ENCODE peak calls at places on chromosomes 16 and 17, in six cellular contexts. One of them, this sample, is unnamed.
A peak's percentile ranks its signal among the peaks of the same experiment; 100 is the strongest.

GRCh38 chr17:82772026-82772425 is 20.2 kb downstream of the TBCD start:
- DNase-seq in H7: no peak
- DNase-seq in tibial nerve: no peak
- DNase-seq in heart left ventricle: no peak
- DNase-seq in CD4-positive, alpha-beta memory T cell: no peak
- DNase-seq in SK-N-SH: no peak
- DNase-seq in this sample: no peak

GRCh38 chr17:1147664-1148063 is 32.1 kb downstream of the ABR start:
- DNase-seq in H7: peak; percentile 92
- DNase-seq in heart left ventricle: no peak
- DNase-seq in CD4-positive, alpha-beta memory T cell: no peak
- DNase-seq in tibial nerve: no peak
- DNase-seq in SK-N-SH: no peak
- DNase-seq in this sample: no peak

GRCh38 chr17:82863941-82864720 is 24.3 kb upstream of the ZNF750 start:
- DNase-seq in heart left ventricle: no peak
- DNase-seq in CD4-positive, alpha-beta memory T cell: peak; percentile 90
- DNase-seq in tibial nerve: no peak
- DNase-seq in SK-N-SH: peak; percentile 70
- DNase-seq in H7: no peak
- DNase-seq in this sample: no peak

GRCh38 chr16:22728167-22728836 is 85.7 kb upstream of the HS3ST2 start:
- DNase-seq in tibial nerve: no peak
- DNase-seq in CD4-positive, alpha-beta memory T cell: no peak
- DNase-seq in H7: no peak
- DNase-seq in heart left ventricle: no peak
- DNase-seq in SK-N-SH: peak; percentile 64
- DNase-seq in this sample: no peak

GRCh38 chr17:7241047-7241733 is 1.1 kb downstream of the GABARAP start:
- DNase-seq in heart left ventricle: no peak
- DNase-seq in SK-N-SH: no peak
- DNase-seq in tibial nerve: no peak
- DNase-seq in CD4-positive, alpha-beta memory T cell: no peak
- DNase-seq in H7: no peak
- DNase-seq in this sample: no peak

GRCh38 chr17:15181816-15182215 is 83.3 kb downstream of the PMP22 start:
- DNase-seq in SK-N-SH: no peak
- DNase-seq in H7: no peak
- DNase-seq in CD4-positive, alpha-beta memory T cell: no peak
- DNase-seq in tibial nerve: no peak
- DNase-seq in heart left ventricle: no peak
- DNase-seq in this sample: no peak

GRCh38 chr17:71430281-71430680 is 690.5 kb upstream of the SOX9 start:
- DNase-seq in SK-N-SH: no peak
- DNase-seq in heart left ventricle: no peak
- DNase-seq in H7: no peak
- DNase-seq in tibial nerve: no peak
- DNase-seq in CD4-positive, alpha-beta memory T cell: no peak
- DNase-seq in this sample: no peak

GRCh38 chr16:76946879-76947278 is 244.1 kb upstream of the MON1B start:
- DNase-seq in heart left ventricle: no peak
- DNase-seq in CD4-positive, alpha-beta memory T cell: no peak
- DNase-seq in tibial nerve: no peak
- DNase-seq in SK-N-SH: peak; percentile 41
- DNase-seq in H7: no peak
- DNase-seq in this sample: no peak

GRCh38 chr17:18108400-18109312 is at the start of gene MYO15A:
- DNase-seq in H7: no peak
- DNase-seq in heart left ventricle: no peak
- DNase-seq in tibial nerve: no peak
- DNase-seq in SK-N-SH: peak; percentile 51
- DNase-seq in CD4-positive, alpha-beta memory T cell: no peak
- DNase-seq in this sample: no peak

GRCh38 chr16:66899310-66899944 is 19.1 kb downstream of the PDP2 start:
- DNase-seq in CD4-positive, alpha-beta memory T cell: no peak
- DNase-seq in tibial nerve: no peak
- DNase-seq in SK-N-SH: peak; percentile 18
- DNase-seq in H7: peak; percentile 30
- DNase-seq in heart left ventricle: no peak
- DNase-seq in this sample: no peak

GRCh38 chr16:56633535-56633934 is 1.1 kb downstream of the MT1M start:
- DNase-seq in heart left ventricle: no peak
- DNase-seq in H7: no peak
- DNase-seq in tibial nerve: no peak
- DNase-seq in SK-N-SH: no peak
- DNase-seq in CD4-positive, alpha-beta memory T cell: no peak
- DNase-seq in this sample: no peak

GRCh38 chr17:64008830-64009229 is 10.7 kb downstream of the PRR29 start:
- DNase-seq in CD4-positive, alpha-beta memory T cell: no peak
- DNase-seq in heart left ventricle: no peak
- DNase-seq in H7: no peak
- DNase-seq in tibial nerve: no peak
- DNase-seq in SK-N-SH: no peak
- DNase-seq in this sample: no peak

GRCh38 chr16:47258874-47259461 is 115.2 kb upstream of the NETO2 start:
- DNase-seq in heart left ventricle: no peak
- DNase-seq in CD4-positive, alpha-beta memory T cell: no peak
- DNase-seq in SK-N-SH: peak; percentile 42
- DNase-seq in H7: peak; percentile 60
- DNase-seq in tibial nerve: no peak
- DNase-seq in this sample: no peak

GRCh38 chr17:8121531-8122390 is 2.1 kb downstream of the HES7 start:
- DNase-seq in tibial nerve: peak; percentile 22
- DNase-seq in H7: peak; percentile 93
- DNase-seq in heart left ventricle: peak; percentile 71
- DNase-seq in SK-N-SH: peak; percentile 85
- DNase-seq in CD4-positive, alpha-beta memory T cell: peak; percentile 34
- DNase-seq in this sample: no peak

GRCh38 chr17:74690409-74690825 is 22.3 kb downstream of the CD300LF start:
- DNase-seq in tibial nerve: peak; percentile 35
- DNase-seq in H7: no peak
- DNase-seq in SK-N-SH: no peak
- DNase-seq in CD4-positive, alpha-beta memory T cell: no peak
- DNase-seq in heart left ventricle: no peak
- DNase-seq in this sample: no peak

GRCh38 chr16:85870159-85870558 is 28.8 kb upstream of the IRF8 start:
- DNase-seq in tibial nerve: peak; percentile 16
- DNase-seq in heart left ventricle: no peak
- DNase-seq in SK-N-SH: no peak
- DNase-seq in CD4-positive, alpha-beta memory T cell: no peak
- DNase-seq in H7: no peak
- DNase-seq in this sample: no peak

GRCh38 chr16:57634171-57634570 is 5.7 kb downstream of the ADGRG1 start:
- DNase-seq in heart left ventricle: no peak
- DNase-seq in SK-N-SH: no peak
- DNase-seq in H7: no peak
- DNase-seq in tibial nerve: no peak
- DNase-seq in CD4-positive, alpha-beta memory T cell: no peak
- DNase-seq in this sample: no peak

GRCh38 chr16:87235810-87236515 is 81.2 kb downstream of the C16orf95 start:
- DNase-seq in CD4-positive, alpha-beta memory T cell: no peak
- DNase-seq in tibial nerve: no peak
- DNase-seq in SK-N-SH: no peak
- DNase-seq in H7: peak; percentile 76
- DNase-seq in heart left ventricle: no peak
- DNase-seq in this sample: no peak

GRCh38 chr17:74729866-74730265 is 7.2 kb upstream of the RAB37 start:
- DNase-seq in tibial nerve: no peak
- DNase-seq in SK-N-SH: no peak
- DNase-seq in H7: peak; percentile 21
- DNase-seq in CD4-positive, alpha-beta memory T cell: no peak
- DNase-seq in heart left ventricle: no peak
- DNase-seq in this sample: no peak

GRCh38 chr17:1143573-1143972 is 36.2 kb downstream of the ABR start:
- DNase-seq in CD4-positive, alpha-beta memory T cell: no peak
- DNase-seq in H7: peak; percentile 87
- DNase-seq in tibial nerve: no peak
- DNase-seq in SK-N-SH: peak; percentile 60
- DNase-seq in heart left ventricle: no peak
- DNase-seq in this sample: no peak

GRCh38 chr17:64243340-64243739 is 19.7 kb downstream of the TEX2 start:
- DNase-seq in SK-N-SH: no peak
- DNase-seq in heart left ventricle: no peak
- DNase-seq in CD4-positive, alpha-beta memory T cell: no peak
- DNase-seq in tibial nerve: no peak
- DNase-seq in H7: no peak
- DNase-seq in this sample: no peak

GRCh38 chr17:28173801-28174200 is 131.3 kb downstream of the NLK start:
- DNase-seq in tibial nerve: no peak
- DNase-seq in SK-N-SH: no peak
- DNase-seq in H7: no peak
- DNase-seq in CD4-positive, alpha-beta memory T cell: no peak
- DNase-seq in heart left ventricle: no peak
- DNase-seq in this sample: no peak

GRCh38 chr16:85584192-85584757 is 28.8 kb upstream of the GSE1 start:
- DNase-seq in tibial nerve: no peak
- DNase-seq in SK-N-SH: no peak
- DNase-seq in heart left ventricle: no peak
- DNase-seq in CD4-positive, alpha-beta memory T cell: no peak
- DNase-seq in H7: no peak
- DNase-seq in this sample: no peak

GRCh38 chr16:76579277-76579676 is 302.1 kb downstream of the CNTNAP4 start:
- DNase-seq in CD4-positive, alpha-beta memory T cell: no peak
- DNase-seq in tibial nerve: no peak
- DNase-seq in H7: no peak
- DNase-seq in heart left ventricle: no peak
- DNase-seq in SK-N-SH: no peak
- DNase-seq in this sample: no peak

GRCh38 chr16:53913082-53913870 is 209.3 kb downstream of the FTO start:
- DNase-seq in SK-N-SH: no peak
- DNase-seq in H7: no peak
- DNase-seq in heart left ventricle: no peak
- DNase-seq in CD4-positive, alpha-beta memory T cell: no peak
- DNase-seq in tibial nerve: peak; percentile 73
- DNase-seq in this sample: no peak

GRCh38 chr17:59165933-59166342 is 10.4 kb downstream of the PRR11 start:
- DNase-seq in heart left ventricle: no peak
- DNase-seq in SK-N-SH: peak; percentile 76
- DNase-seq in CD4-positive, alpha-beta memory T cell: peak; percentile 39
- DNase-seq in tibial nerve: peak; percentile 30
- DNase-seq in H7: peak; percentile 71
- DNase-seq in this sample: no peak

GRCh38 chr17:67608691-67609090 is 109.0 kb upstream of the NOL11 start:
- DNase-seq in SK-N-SH: no peak
- DNase-seq in tibial nerve: no peak
- DNase-seq in CD4-positive, alpha-beta memory T cell: no peak
- DNase-seq in heart left ventricle: no peak
- DNase-seq in H7: no peak
- DNase-seq in this sample: no peak

GRCh38 chr16:57538235-57538711 is 1.9 kb upstream of the CCDC102A start:
- DNase-seq in H7: peak; percentile 10
- DNase-seq in CD4-positive, alpha-beta memory T cell: no peak
- DNase-seq in heart left ventricle: no peak
- DNase-seq in tibial nerve: no peak
- DNase-seq in SK-N-SH: no peak
- DNase-seq in this sample: no peak

GRCh38 chr16:78696797-78697196 is 597.3 kb downstream of the WWOX start:
- DNase-seq in H7: no peak
- DNase-seq in CD4-positive, alpha-beta memory T cell: no peak
- DNase-seq in SK-N-SH: no peak
- DNase-seq in heart left ventricle: no peak
- DNase-seq in tibial nerve: no peak
- DNase-seq in this sample: no peak
- H3K36me3 ChIP-seq in H7: no peaks in the 10 kb centered on the region
- H3K36me3 ChIP-seq in CD4-positive, alpha-beta memory T cell: no peaks in the 10 kb centered on the region
- H3K36me3 ChIP-seq in SK-N-SH: no peaks in the 10 kb centered on the region
- H3K36me3 ChIP-seq in heart left ventricle: no peaks in the 10 kb centered on the region
- H3K36me3 ChIP-seq in tibial nerve: no peaks in the 10 kb centered on the region
- H3K36me3 ChIP-seq in this sample: no peaks in the 10 kb centered on the region

DNA sequence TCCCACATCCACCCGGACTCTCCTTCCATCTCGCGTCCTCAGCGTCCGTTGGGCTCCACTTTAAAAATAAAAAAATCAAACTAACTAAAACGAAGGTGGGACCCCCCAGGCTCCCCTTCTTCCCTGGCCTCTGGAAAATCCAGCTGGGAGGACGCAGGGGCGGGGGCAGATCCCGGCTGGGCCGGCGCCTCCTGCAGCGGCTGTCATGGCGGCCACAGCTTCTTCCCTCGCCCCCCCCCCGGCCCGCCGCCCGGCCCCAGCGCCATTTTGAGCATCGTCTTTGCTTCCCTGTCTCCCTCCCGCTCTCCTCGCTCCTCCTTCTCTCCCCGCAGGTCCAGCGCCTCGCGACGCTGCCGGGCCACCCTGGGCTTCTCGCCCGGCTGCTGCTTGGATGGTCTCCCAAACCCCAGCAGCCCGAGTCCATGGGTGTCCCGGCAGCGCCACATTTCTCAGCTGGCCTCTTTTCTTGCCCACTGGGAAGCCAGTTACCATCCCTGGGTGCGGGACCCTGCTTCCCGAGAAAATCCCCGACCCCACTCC is 3.3 kb downstream of the HOXB2 start:
- DNase-seq in SK-N-SH: peak; percentile 44
- DNase-seq in H7: peak; percentile 82
- DNase-seq in tibial nerve: peak; percentile 20
- DNase-seq in heart left ventricle: peak; percentile 68
- DNase-seq in CD4-positive, alpha-beta memory T cell: no peak
- DNase-seq in this sample: peak; percentile 71
- H3K4me3 ChIP-seq in SK-N-SH: peak overlapping the region; percentile 5
- H3K4me3 ChIP-seq in H7: peak overlapping the region; percentile 58
- H3K4me3 ChIP-seq in tibial nerve: peak overlapping the region; percentile 58
- H3K4me3 ChIP-seq in heart left ventricle: peak overlapping the region; percentile 74
- H3K4me3 ChIP-seq in CD4-positive, alpha-beta memory T cell: peak overlapping the region; percentile 72
- H3K4me3 ChIP-seq in this sample: peak overlapping the region; percentile 74

DNA sequence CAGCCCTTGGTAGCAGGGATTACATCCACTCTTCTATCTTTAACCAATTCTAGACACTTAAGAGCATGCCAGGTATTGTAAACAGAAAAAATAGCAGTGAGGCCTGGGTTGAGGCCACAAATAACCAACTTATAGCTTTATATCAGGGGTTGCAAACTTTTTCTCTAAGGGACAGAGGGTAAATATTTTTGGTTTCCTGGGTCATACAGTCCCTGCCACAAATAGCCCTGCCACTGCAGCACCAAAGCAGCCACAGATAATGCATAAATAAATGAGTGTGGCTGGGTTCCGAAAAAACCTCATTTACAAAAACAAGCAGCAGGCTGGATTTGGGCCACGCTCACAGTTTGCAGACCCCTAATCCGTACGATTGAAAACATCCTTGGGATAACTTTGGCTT is 46.7 kb downstream of the STAT3 start:
- DNase-seq in SK-N-SH: no peak
- DNase-seq in CD4-positive, alpha-beta memory T cell: no peak
- DNase-seq in heart left ventricle: no peak
- DNase-seq in H7: no peak
- DNase-seq in tibial nerve: no peak
- DNase-seq in this sample: no peak
- H3K36me3 ChIP-seq in SK-N-SH: peaks cover 36% of the 10 kb centered on the region
- H3K36me3 ChIP-seq in CD4-positive, alpha-beta memory T cell: peaks cover 32% of the 10 kb centered on the region
- H3K36me3 ChIP-seq in heart left ventricle: peaks cover 89% of the 10 kb centered on the region
- H3K36me3 ChIP-seq in H7: peaks cover 18% of the 10 kb centered on the region
- H3K36me3 ChIP-seq in tibial nerve: peaks cover 94% of the 10 kb centered on the region
- H3K36me3 ChIP-seq in this sample: peaks cover 92% of the 10 kb centered on the region

DNA sequence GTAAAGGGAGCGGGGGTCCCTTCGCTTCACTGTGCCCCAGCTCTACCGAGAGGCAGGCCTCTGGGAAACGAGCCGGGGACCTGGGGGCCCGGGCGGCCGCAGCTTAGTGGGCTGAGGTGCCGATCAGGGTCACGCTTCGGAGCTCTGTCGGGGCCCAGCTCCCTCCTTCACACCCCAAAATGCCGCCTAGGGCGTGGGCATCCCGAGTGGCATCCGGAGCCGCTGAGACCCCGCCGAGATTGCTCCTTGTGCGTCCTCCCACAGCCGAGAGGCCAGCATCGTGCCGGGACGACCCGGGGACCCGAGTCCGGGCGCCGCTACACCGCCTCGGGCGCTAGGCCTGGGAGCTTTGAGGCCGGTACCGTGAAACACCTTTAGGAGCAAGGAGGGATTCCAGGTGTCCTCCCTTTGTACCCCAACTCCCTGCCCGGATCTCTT is 1.3 kb downstream of the SALL1 start:
- DNase-seq in SK-N-SH: peak; percentile 28
- DNase-seq in heart left ventricle: no peak
- DNase-seq in H7: peak; percentile 56
- DNase-seq in CD4-positive, alpha-beta memory T cell: no peak
- DNase-seq in tibial nerve: no peak
- DNase-seq in this sample: no peak
- H3K4me3 ChIP-seq in SK-N-SH: no peak overlapping the region
- H3K4me3 ChIP-seq in heart left ventricle: peak overlapping the region; percentile 62
- H3K4me3 ChIP-seq in H7: peak overlapping the region; percentile 90
- H3K4me3 ChIP-seq in CD4-positive, alpha-beta memory T cell: no peak overlapping the region
- H3K4me3 ChIP-seq in tibial nerve: peak overlapping the region; percentile 53
- H3K4me3 ChIP-seq in this sample: peak overlapping the region; percentile 66